ENCODE peak calls at places on chromosomes 6 and 20, in nine cellular contexts. D, L, E, A, P, X, W, H and Y are unnamed samples.
A peak's percentile ranks its signal among the peaks of the same experiment; 100 is the strongest.

GRCh38 chr20:34983995-34984735 is 28.5 kb downstream of the MYH7B start:
- DNase-seq in D (no peak), L (peak; percentile 87), E (no peak), A (no peak), P (no peak), X (no peak), W (no peak), H (no peak), Y (no peak)

GRCh38 chr20:22723659-22724058 is 139.3 kb upstream of the FOXA2 start:
- DNase-seq in D (peak; percentile 30), L (no peak), E (no peak), A (no peak), P (no peak), X (no peak), W (no peak), H (no peak), Y (no peak)

GRCh38 chr20:8787090-8787489 is 281.8 kb upstream of the PLCB4 start:
- DNase-seq in D (no peak), L (no peak), E (no peak), A (no peak), P (no peak), X (no peak), W (no peak), H (no peak), Y (no peak)

GRCh38 chr6:13715444-13715883 is 3.8 kb upstream of the RANBP9 start:
- DNase-seq in D (peak; percentile 26), L (no peak), E (no peak), A (no peak), P (no peak), X (no peak), W (peak; percentile 78), H (no peak), Y (no peak)

GRCh38 chr6:103027532-103027931 is 1634.0 kb downstream of the GRIK2 start:
- DNase-seq in D (no peak), L (no peak), E (no peak), A (no peak), P (no peak), X (no peak), W (no peak), H (no peak), Y (no peak)

GRCh38 chr6:140285471-140285870 is 911.0 kb upstream of the CITED2 start:
- DNase-seq in D (no peak), L (no peak), E (no peak), A (no peak), P (no peak), X (no peak), W (no peak), H (no peak), Y (no peak)

GRCh38 chr6:79076160-79076559 is 1.9 kb downstream of the PHIP start:
- DNase-seq in D (peak; percentile 16), L (no peak), E (no peak), A (no peak), P (no peak), X (no peak), W (peak; percentile 20), H (no peak), Y (no peak)

GRCh38 chr20:20399705-20400104 is 31.8 kb downstream of the INSM1 start:
- DNase-seq in D (no peak), L (no peak), E (no peak), A (no peak), P (no peak), X (no peak), W (no peak), H (no peak), Y (no peak)

GRCh38 chr6:35140991-35141720 is at the start of gene TCP11:
- DNase-seq in D (no peak), L (peak; percentile 63), E (no peak), A (no peak), P (no peak), X (no peak), W (no peak), H (no peak), Y (no peak)

GRCh38 chr20:46433051-46433450 is 26.6 kb upstream of the ELMO2 start:
- DNase-seq in D (no peak), L (no peak), E (no peak), A (no peak), P (no peak), X (no peak), W (peak; percentile 11), H (no peak), Y (no peak)

GRCh38 chr20:22302039-22302438 is 282.3 kb downstream of the FOXA2 start:
- DNase-seq in D (no peak), L (no peak), E (no peak), A (no peak), P (no peak), X (no peak), W (no peak), H (no peak), Y (no peak)

GRCh38 chr6:17045581-17046322 is 56.1 kb upstream of the STMND1 start:
- DNase-seq in D (peak; percentile 48), L (no peak), E (no peak), A (peak; percentile 93), P (no peak), X (no peak), W (no peak), H (no peak), Y (peak; percentile 85)

GRCh38 chr6:5723905-5724691 is 282.6 kb downstream of the NRN1 start:
- DNase-seq in D (no peak), L (peak; percentile 64), E (peak; percentile 14), A (no peak), P (no peak), X (no peak), W (no peak), H (no peak), Y (no peak)

GRCh38 chr20:16771204-16771603 is 23.0 kb downstream of the OTOR start:
- DNase-seq in D (no peak), L (no peak), E (no peak), A (no peak), P (no peak), X (no peak), W (no peak), H (no peak), Y (no peak)

GRCh38 chr6:51213806-51214205 is 395.1 kb downstream of the TFAP2B start:
- DNase-seq in D (no peak), L (peak; percentile 28), E (peak; percentile 1), A (no peak), P (no peak), X (no peak), W (no peak), H (no peak), Y (no peak)

GRCh38 chr6:25472314-25472713 is 179.7 kb upstream of the SCGN start:
- DNase-seq in D (no peak), L (peak; percentile 20), E (no peak), A (no peak), P (no peak), X (no peak), W (peak; percentile 9), H (no peak), Y (no peak)

GRCh38 chr6:149900620-149901443 is 2.9 kb upstream of the RAET1E start:
- DNase-seq in D (no peak), L (peak; percentile 38), E (no peak), A (no peak), P (no peak), X (no peak), W (peak; percentile 96), H (no peak), Y (no peak)

GRCh38 chr20:956330-956951 is 40.3 kb upstream of the ANGPT4 start:
- DNase-seq in D (peak; percentile 65), L (peak; percentile 93), E (no peak), A (no peak), P (peak; percentile 34), X (peak; percentile 8), W (peak; percentile 61), H (peak; percentile 21), Y (no peak)

GRCh38 chr6:78365473-78365872 is 501.9 kb upstream of the IRAK1BP1 start:
- DNase-seq in D (no peak), L (no peak), E (no peak), A (no peak), P (no peak), X (no peak), W (no peak), H (no peak), Y (no peak)

GRCh38 chr20:32435449-32436107 is 77.4 kb downstream of the ASXL1 start:
- DNase-seq in D (no peak), L (peak; percentile 32), E (no peak), A (no peak), P (no peak), X (no peak), W (no peak), H (no peak), Y (no peak)

GRCh38 chr20:31698803-31699718 is 23.6 kb downstream of the BCL2L1 start:
- DNase-seq in D (peak; percentile 93), L (no peak), E (peak; percentile 76), A (peak; percentile 91), P (no peak), X (peak; percentile 85), W (peak; percentile 99), H (no peak), Y (peak; percentile 91)

GRCh38 chr6:159169557-159170332 is 545 bp downstream of the FNDC1 start:
- DNase-seq in D (peak; percentile 29), L (peak; percentile 89), E (no peak), A (no peak), P (no peak), X (peak; percentile 37), W (peak; percentile 34), H (no peak), Y (no peak)

GRCh38 chr6:144219056-144219685 is 66.0 kb upstream of the UTRN start:
- DNase-seq in D (peak; percentile 76), L (peak; percentile 42), E (no peak), A (no peak), P (peak; percentile 7), X (peak; percentile 31), W (peak; percentile 62), H (no peak), Y (no peak)

GRCh38 chr20:5550738-5551529 is 199.3 kb upstream of the SHLD1 start:
- DNase-seq in D (no peak), L (no peak), E (no peak), A (no peak), P (no peak), X (no peak), W (no peak), H (no peak), Y (no peak)

GRCh38 chr20:24910461-24910860 is 38.6 kb upstream of the CST7 start:
- DNase-seq in D (no peak), L (no peak), E (no peak), A (no peak), P (no peak), X (no peak), W (no peak), H (no peak), Y (no peak)

GRCh38 chr6:154614641-154615040 is 104.2 kb upstream of the CNKSR3 start:
- DNase-seq in D (no peak), L (no peak), E (no peak), A (no peak), P (no peak), X (no peak), W (no peak), H (no peak), Y (no peak)

GRCh38 chr20:57001126-57001767 is 265.2 kb downstream of the BMP7 start:
- DNase-seq in D (no peak), L (no peak), E (no peak), A (no peak), P (no peak), X (no peak), W (no peak), H (no peak), Y (no peak)

GRCh38 chr6:73710470-73710869 is 14.5 kb downstream of the CD109 start:
- DNase-seq in D (peak; percentile 62), L (no peak), E (no peak), A (no peak), P (no peak), X (peak; percentile 65), W (peak; percentile 93), H (no peak), Y (no peak)

GRCh38 chr20:62161347-62161746 is 17.8 kb downstream of the SS18L1 start:
- DNase-seq in D (peak; percentile 80), L (no peak), E (no peak), A (no peak), P (no peak), X (no peak), W (peak; percentile 87), H (no peak), Y (no peak)

GRCh38 chr6:79607000-79607399 is 24.1 kb upstream of the SH3BGRL2 start:
- DNase-seq in D (no peak), L (no peak), E (no peak), A (no peak), P (no peak), X (peak; percentile 53), W (no peak), H (no peak), Y (peak; percentile 43)

GRCh38 chr6:90000864-90001731 is 106.8 kb downstream of the GJA10 start:
- DNase-seq in D (no peak), L (no peak), E (no peak), A (no peak), P (no peak), X (no peak), W (peak; percentile 88), H (no peak), Y (no peak)